ENCODE peak calls at places on chromosomes 1 and 21, in nine cellular contexts. I, G, Z, K, F, R, V, U and O are unnamed samples.

GRCh38 chr1:225977937-225978748 is 21.0 kb downstream of the SDE2 start:
- DNase-seq in R (no peak), I (no peak), K (no peak), Z (no peak), F (no peak), V (no peak), U (no peak), G (no peak), O (no peak)

GRCh38 chr1:67001682-67002425 is 52.1 kb downstream of the SLC35D1 start:
- DNase-seq in Z (no peak), I (no peak), R (no peak), G (no peak), F (no peak), U (peak), V (no peak), K (no peak), O (no peak)

GRCh38 chr1:62281922-62282555 is 37.2 kb downstream of the KANK4 start:
- DNase-seq in K (no peak), Z (no peak), I (no peak), F (peak), G (no peak), U (no peak), R (no peak), V (no peak), O (no peak)

GRCh38 chr1:230713915-230714764 is at the start of gene AGT:
- DNase-seq in I (no peak), R (peak), G (peak), V (peak), K (no peak), Z (no peak), U (peak), F (peak), O (no peak)

GRCh38 chr1:75616436-75617433 is 5.8 kb upstream of the SLC44A5 start:
- DNase-seq in Z (no peak), F (no peak), K (peak), R (no peak), V (no peak), I (no peak), U (peak), G (no peak), O (no peak)

GRCh38 chr21:32921632-32922230 is 104.0 kb upstream of the OLIG2 start:
- DNase-seq in V (no peak), F (no peak), R (no peak), K (peak), U (no peak), I (peak), G (no peak), Z (peak), O (no peak)

GRCh38 chr1:87473203-87473661 is 144.6 kb downstream of the LMO4 start:
- DNase-seq in G (no peak), K (no peak), I (no peak), R (no peak), U (no peak), V (no peak), F (no peak), Z (no peak), O (peak)

GRCh38 chr1:6414443-6414844 is 5.3 kb downstream of the HES2 start:
- DNase-seq in I (peak), U (peak), R (peak), Z (peak), V (peak), K (peak), F (no peak), G (no peak), O (peak)